ENCODE peak calls at places on chromosomes 2 and 18, in nine cellular contexts. G, Z, L, F, Y, C, E, U and N are unnamed samples.

GRCh38 chr2:29295843-29296242 is 180.6 kb downstream of the CLIP4 start:
- DNase-seq in G (peak; percentile 31), Z (no peak), L (peak; percentile 27), F (peak; percentile 51), Y (peak; percentile 25), C (peak; percentile 48), E (no peak), U (no peak), N (no peak)

GRCh38 chr2:225170162-225170561 is 127.9 kb upstream of the DOCK10 start:
- DNase-seq in G (no peak), Z (no peak), L (no peak), F (no peak), Y (no peak), C (no peak), E (no peak), U (no peak), N (no peak)

GRCh38 chr2:105489168-105489878 is 90.5 kb upstream of the FHL2 start:
- DNase-seq in G (no peak), Z (no peak), L (no peak), F (no peak), Y (no peak), C (no peak), E (no peak), U (no peak), N (no peak)

GRCh38 chr2:68961380-68961779 is 8.7 kb upstream of the GKN2 start:
- DNase-seq in G (no peak), Z (no peak), L (no peak), F (no peak), Y (no peak), C (no peak), E (no peak), U (no peak), N (no peak)

GRCh38 chr2:8252997-8253694 is 428.7 kb upstream of the ID2 start:
- DNase-seq in G (peak; percentile 47), Z (no peak), L (no peak), F (no peak), Y (no peak), C (no peak), E (no peak), U (no peak), N (no peak)

GRCh38 chr18:49161627-49162026 is 210.9 kb upstream of the SMAD7 start:
- DNase-seq in G (no peak), Z (peak; percentile 39), L (no peak), F (peak; percentile 18), Y (no peak), C (peak; percentile 81), E (no peak), U (peak; percentile 6), N (no peak)

GRCh38 chr2:107529146-107529545 is 297.5 kb upstream of the RGPD4 start:
- DNase-seq in G (peak; percentile 1), Z (no peak), L (no peak), F (no peak), Y (no peak), C (no peak), E (no peak), U (no peak), N (no peak)

GRCh38 chr18:57660961-57661360 is 39.3 kb upstream of the NARS1 start:
- DNase-seq in G (no peak), Z (peak; percentile 18), L (no peak), F (no peak), Y (peak; percentile 12), C (no peak), E (no peak), U (no peak), N (peak; percentile 41)

GRCh38 chr2:238379096-238379810 is 47.5 kb upstream of the ASB1 start:
- DNase-seq in G (no peak), Z (no peak), L (no peak), F (peak; percentile 37), Y (no peak), C (peak; percentile 75), E (no peak), U (no peak), N (peak; percentile 74)

GRCh38 chr2:197167608-197168287 is 142.8 kb downstream of the ANKRD44 start:
- DNase-seq in G (no peak), Z (no peak), L (no peak), F (no peak), Y (no peak), C (no peak), E (no peak), U (no peak), N (no peak)

GRCh38 chr18:56124186-56124585 is 514.2 kb downstream of the TXNL1 start:
- DNase-seq in G (no peak), Z (peak; percentile 41), L (no peak), F (no peak), Y (no peak), C (no peak), E (no peak), U (no peak), N (no peak)